ENCODE peak calls at places on chromosomes 6 and 20, in seven cellular contexts. K, H, L, V, I, E and M are unnamed samples.
A peak's percentile ranks its signal among the peaks of the same experiment; 100 is the strongest.

GRCh38 chr6:72626126-72626525 is 4.3 kb downstream of the KCNQ5 start:
- DNase-seq in K (no peak), H (no peak), L (no peak), V (no peak), I (no peak), E (no peak), M (no peak)

GRCh38 chr20:31967830-31968249 is at the start of gene XKR7:
- DNase-seq in K (no peak), H (no peak), L (no peak), V (peak; percentile 50), I (no peak), E (no peak), M (no peak)

GRCh38 chr6:33678246-33678931 is 33.1 kb downstream of the UQCC2 start:
- DNase-seq in K (no peak), H (no peak), L (no peak), V (no peak), I (no peak), E (no peak), M (no peak)

GRCh38 chr6:127518710-127519468 is at the start of gene MTCL3:
- DNase-seq in K (peak; percentile 68), H (no peak), L (no peak), V (no peak), I (peak; percentile 93), E (peak; percentile 44), M (peak; percentile 21)

GRCh38 chr6:18269253-18269652 is 4.9 kb upstream of the DEK start:
- DNase-seq in K (peak; percentile 40), H (no peak), L (peak; percentile 33), V (no peak), I (no peak), E (no peak), M (no peak)

GRCh38 chr6:140271759-140272377 is 897.4 kb upstream of the CITED2 start:
- DNase-seq in K (no peak), H (no peak), L (no peak), V (no peak), I (no peak), E (no peak), M (no peak)

GRCh38 chr20:59836768-59837167 is 96.7 kb downstream of the SYCP2 start:
- DNase-seq in K (no peak), H (no peak), L (no peak), V (no peak), I (no peak), E (no peak), M (no peak)

GRCh38 chr6:5998741-5999687 is 7.7 kb downstream of the NRN1 start:
- DNase-seq in K (no peak), H (no peak), L (no peak), V (no peak), I (no peak), E (no peak), M (peak; percentile 28)

GRCh38 chr6:89298680-89299450 is 16.2 kb downstream of the GABRR2 start:
- DNase-seq in K (peak; percentile 92), H (no peak), L (no peak), V (no peak), I (peak; percentile 18), E (peak; percentile 35), M (no peak)

GRCh38 chr6:28838634-28839442 is 84.9 kb downstream of the TRIM27 start:
- DNase-seq in K (peak; percentile 68), H (peak; percentile 91), L (peak; percentile 77), V (peak; percentile 87), I (peak; percentile 88), E (peak; percentile 92), M (peak; percentile 88)

GRCh38 chr6:111423055-111423633 is 59.9 kb downstream of the REV3L start:
- DNase-seq in K (no peak), H (no peak), L (no peak), V (no peak), I (no peak), E (no peak), M (no peak)

GRCh38 chr6:129628101-129628815 is 81.7 kb downstream of the ARHGAP18 start:
- DNase-seq in K (no peak), H (no peak), L (no peak), V (no peak), I (no peak), E (no peak), M (no peak)

GRCh38 chr20:19923762-19924161 is 93.4 kb upstream of the NAA20 start:
- DNase-seq in K (no peak), H (no peak), L (no peak), V (no peak), I (no peak), E (no peak), M (no peak)
- H3K4me1 ChIP-seq in K (no peaks in the 10 kb centered on the region), H (peaks cover 14% of the 10 kb centered on the region), L (no peaks in the 10 kb centered on the region), V (peaks cover 70% of the 10 kb centered on the region), I (peaks cover 7% of the 10 kb centered on the region), E (peaks cover 8% of the 10 kb centered on the region), M (peaks cover 13% of the 10 kb centered on the region)

GRCh38 chr20:15759546-15760216 is 813.6 kb downstream of the KIF16B start:
- DNase-seq in K (no peak), H (no peak), L (no peak), V (no peak), I (peak; percentile 4), E (peak; percentile 38), M (no peak)
- TF ChIP-seq CTCF in K (no peak), H (no peak), L (no peak), V (no peak), I (no peak), E (peak; percentile 43), M (no peak)

GRCh38 chr6:13248053-13248452 is 80.3 kb downstream of the TBC1D7 start:
- DNase-seq in K (peak; percentile 56), H (no peak), L (no peak), V (no peak), I (peak; percentile 2), E (peak; percentile 28), M (no peak)
- H3K4me1 ChIP-seq in K (no peaks in the 10 kb centered on the region), H (no peaks in the 10 kb centered on the region), L (no peaks in the 10 kb centered on the region), V (no peaks in the 10 kb centered on the region), I (no peaks in the 10 kb centered on the region), E (peaks cover 2% of the 10 kb centered on the region), M (no peaks in the 10 kb centered on the region)

DNA sequence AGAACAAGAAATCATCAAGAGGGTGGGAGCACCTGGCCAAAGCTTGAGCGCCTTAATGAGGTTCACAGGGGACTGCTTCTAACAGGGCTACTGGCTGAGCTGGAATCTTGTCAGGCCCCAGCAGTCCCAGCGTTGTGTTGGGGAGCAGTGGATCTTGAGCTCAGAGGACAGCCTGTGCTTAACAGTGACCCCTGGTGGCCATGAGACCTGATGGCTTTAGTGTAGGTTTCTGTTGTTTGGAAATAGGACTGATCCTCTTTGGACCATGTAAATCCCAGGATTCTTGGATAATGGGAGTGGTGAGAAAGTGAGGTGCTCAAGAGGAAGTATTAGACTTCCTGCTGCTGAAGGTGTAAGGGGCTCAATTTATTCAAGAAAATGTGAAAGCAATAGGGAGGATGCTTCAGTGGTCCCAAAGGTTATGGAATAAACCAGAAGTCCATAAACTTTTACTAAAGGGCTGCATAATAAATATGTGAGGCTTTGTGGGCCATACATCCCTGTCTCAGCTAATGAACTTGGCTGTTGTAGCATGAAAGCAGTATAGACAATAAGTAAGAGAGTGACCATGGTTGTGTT is 216.2 kb downstream of the NFATC2 start:
- DNase-seq in K (peak; percentile 62), H (no peak), L (peak; percentile 41), V (peak; percentile 61), I (peak; percentile 73), E (peak; percentile 71), M (peak; percentile 42)
- TF ChIP-seq CTCF in K (peak; percentile 73), H (no peak), L (peak; percentile 46), V (peak; percentile 75), I (peak; percentile 54), E (peak; percentile 58), M (no peak)

GRCh38 chr20:63732118-63733095 is 4.1 kb upstream of the LIME1 start:
- DNase-seq in K (no peak), H (peak; percentile 26), L (no peak), V (no peak), I (no peak), E (no peak), M (no peak)
- H3K4me1 ChIP-seq in K (no peaks in the 10 kb centered on the region), H (no peaks in the 10 kb centered on the region), L (peaks cover 16% of the 10 kb centered on the region), V (peaks cover 22% of the 10 kb centered on the region), I (no peaks in the 10 kb centered on the region), E (peaks cover 3% of the 10 kb centered on the region), M (peaks cover 29% of the 10 kb centered on the region)

GRCh38 chr20:14959506-14960493 is 622.4 kb upstream of the FLRT3 start:
- DNase-seq in K (no peak), H (no peak), L (no peak), V (no peak), I (peak; percentile 85), E (no peak), M (no peak)
- TF ChIP-seq CTCF in K (no peak), H (no peak), L (no peak), V (no peak), I (no peak), E (no peak), M (no peak)

DNA sequence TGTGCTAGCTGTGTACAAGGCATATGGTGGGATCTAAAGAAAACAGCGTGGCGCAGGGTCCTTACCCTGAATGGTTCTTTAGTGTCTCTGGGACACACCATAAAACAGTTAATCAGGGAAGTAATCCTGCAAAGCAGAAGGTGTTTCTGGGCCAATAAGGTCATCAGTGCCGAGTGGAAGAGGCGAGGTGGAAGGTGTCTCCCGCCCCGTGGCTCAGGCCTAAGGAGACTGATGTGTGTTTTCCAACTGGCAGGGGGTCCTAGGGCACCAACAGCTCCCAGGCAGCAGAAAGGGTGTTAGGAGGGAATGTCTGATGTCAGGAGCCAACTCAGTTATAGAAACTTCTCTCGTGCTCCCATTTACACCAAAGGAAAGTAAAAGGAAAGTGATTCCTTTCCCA is 91.8 kb downstream of the TCP11 start:
- DNase-seq in K (no peak), H (no peak), L (no peak), V (no peak), I (no peak), E (no peak), M (no peak)
- H3K4me1 ChIP-seq in K (peaks cover 40% of the 10 kb centered on the region), H (peaks cover 33% of the 10 kb centered on the region), L (peaks cover 58% of the 10 kb centered on the region), V (peaks cover 79% of the 10 kb centered on the region), I (no peaks in the 10 kb centered on the region), E (peaks cover 83% of the 10 kb centered on the region), M (peaks cover 44% of the 10 kb centered on the region)

GRCh38 chr6:41940759-41941279 is 789 bp downstream of the CCND3 start:
- DNase-seq in K (no peak), H (peak; percentile 74), L (peak; percentile 66), V (peak; percentile 70), I (peak; percentile 62), E (peak; percentile 61), M (peak; percentile 77)
- TF ChIP-seq CTCF in K (no peak), H (no peak), L (no peak), V (no peak), I (no peak), E (peak; percentile 10), M (no peak)

DNA sequence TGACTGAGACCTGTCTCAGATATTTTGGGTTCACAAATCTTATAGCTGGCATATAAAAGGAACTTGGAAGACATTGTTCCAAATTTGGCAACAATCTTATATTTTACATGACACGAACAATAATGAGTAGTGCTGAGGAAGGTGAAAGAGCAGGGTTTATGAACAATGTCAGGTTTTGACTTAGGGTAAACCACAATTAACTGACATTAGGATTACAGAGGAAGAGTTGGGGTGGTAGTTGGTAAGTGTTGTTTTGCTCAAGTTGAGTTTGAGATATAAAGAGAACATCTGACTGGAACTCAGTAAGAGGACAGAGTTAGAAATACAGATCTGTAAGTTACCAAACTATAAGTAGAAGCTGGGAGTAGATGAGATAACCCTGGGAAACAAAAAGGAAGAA is 15.2 kb downstream of the RTN4IP1 start:
- DNase-seq in K (no peak), H (no peak), L (no peak), V (no peak), I (no peak), E (no peak), M (no peak)
- H3K4me1 ChIP-seq in K (no peaks in the 10 kb centered on the region), H (no peaks in the 10 kb centered on the region), L (no peaks in the 10 kb centered on the region), V (no peaks in the 10 kb centered on the region), I (no peaks in the 10 kb centered on the region), E (peaks cover 4% of the 10 kb centered on the region), M (no peaks in the 10 kb centered on the region)